ENCODE peak calls at places on chromosomes 1 and 21, in six cellular contexts. R is suprapubic skin; K is CD4-positive, CD25-positive, alpha-beta regulatory T cell; P is HT1080; J is AG09309; U is dorsolateral prefrontal cortex. M is an unnamed sample.
A peak's percentile ranks its signal among the peaks of the same experiment; 100 is the strongest.

GRCh38 chr1:9881838-9882249 is 28.2 kb downstream of the CTNNBIP1 start:
- DNase-seq in P (peak; percentile 97), J (no peak), K (no peak), R (no peak), U (no peak), M (no peak)

GRCh38 chr1:171787686-171788480 is 6.4 kb downstream of the METTL13 start:
- DNase-seq in K (no peak), U (no peak), J (no peak), P (no peak), R (no peak), M (no peak)

GRCh38 chr1:28580706-28581530 is 11.1 kb upstream of the RAB42 start:
- DNase-seq in J (no peak), P (peak; percentile 21), U (peak; percentile 53), R (no peak), K (peak; percentile 71), M (no peak)

GRCh38 chr21:42724226-42724920 is 71.0 kb downstream of the PDE9A start:
- DNase-seq in J (peak; percentile 73), P (peak; percentile 86), R (no peak), K (no peak), U (no peak), M (no peak)

GRCh38 chr21:34913786-34914185 is 135.3 kb downstream of the RUNX1 start:
- DNase-seq in J (no peak), U (no peak), R (no peak), P (no peak), K (no peak), M (no peak)

GRCh38 chr1:55716151-55716550 is 501.0 kb upstream of the USP24 start:
- DNase-seq in J (no peak), R (no peak), U (no peak), P (no peak), K (no peak), M (no peak)

GRCh38 chr1:39102537-39103320 is 76.6 kb downstream of the NDUFS5 start:
- DNase-seq in U (peak; percentile 30), J (peak; percentile 70), K (peak; percentile 34), R (no peak), P (peak; percentile 83), M (no peak)

GRCh38 chr1:156489166-156489934 is 11.2 kb downstream of the MEF2D start:
- DNase-seq in P (no peak), R (no peak), J (no peak), K (no peak), U (peak; percentile 86), M (peak; percentile 74)

GRCh38 chr1:49298304-49298703 is 521.6 kb upstream of the BEND5 start:
- DNase-seq in J (no peak), K (no peak), R (no peak), P (no peak), U (peak; percentile 14), M (no peak)

GRCh38 chr1:76759950-76760349 is 107.3 kb upstream of the ST6GALNAC5 start:
- DNase-seq in J (no peak), P (peak; percentile 81), K (no peak), U (no peak), R (no peak), M (no peak)

GRCh38 chr1:212958175-212958574 is 7.8 kb downstream of the VASH2 start:
- DNase-seq in U (no peak), K (no peak), P (peak; percentile 83), J (no peak), R (no peak), M (no peak)

GRCh38 chr21:20790113-20790512 is 208.1 kb upstream of the NCAM2 start:
- DNase-seq in J (no peak), R (no peak), U (no peak), K (no peak), P (no peak), M (no peak)

GRCh38 chr1:53336146-53336545 is 8.3 kb upstream of the LRP8 start:
- DNase-seq in U (no peak), J (no peak), P (no peak), R (peak; percentile 35), K (no peak), M (no peak)

GRCh38 chr1:38577385-38577784 is 282.2 kb downstream of the RRAGC start:
- DNase-seq in P (no peak), K (no peak), U (no peak), J (no peak), R (peak; percentile 40), M (no peak)

GRCh38 chr1:15758537-15758936 is at the start of gene FBLIM1:
- DNase-seq in P (no peak), R (no peak), K (no peak), J (no peak), U (no peak), M (no peak)

GRCh38 chr1:917076-917459 is 6.7 kb upstream of the SAMD11 start:
- DNase-seq in P (no peak), R (no peak), J (no peak), K (no peak), U (no peak), M (no peak)